ENCODE peak calls at places on chromosomes 4 and X, in four cellular contexts. G is SK-N-SH, O is K562, N is GM12878. E is an unnamed sample.

GRCh38 chrX:112636288-112636687 is 43.5 kb downstream of the LHFPL1 start:
- DNase-seq in G (no peak), O (no peak), N (no peak), E (no peak)

GRCh38 chr4:121448231-121448630 is 67.4 kb upstream of the QRFPR start:
- DNase-seq in G (no peak), O (no peak), N (no peak), E (no peak)

GRCh38 chr4:142473960-142474338 is 372.2 kb downstream of the INPP4B start:
- DNase-seq in G (no peak), O (no peak), N (no peak), E (no peak)

GRCh38 chr4:26867914-26868684 is 7.5 kb downstream of the STIM2 start:
- DNase-seq in G (no peak), O (no peak), N (no peak), E (no peak)

GRCh38 chr4:55321707-55322264 is 24.3 kb upstream of the SRD5A3 start:
- DNase-seq in G (peak), O (peak), N (peak), E (peak)

GRCh38 chr4:143358923-143359694 is 22.4 kb downstream of the GAB1 start:
- DNase-seq in G (no peak), O (no peak), N (no peak), E (no peak)

GRCh38 chr4:106530034-106530361 is 161.4 kb upstream of the GIMD1 start:
- DNase-seq in G (no peak), O (no peak), N (no peak), E (no peak)

GRCh38 chrX:30504309-30504708 is 73.3 kb downstream of the TASL start:
- DNase-seq in G (peak), O (peak), N (peak), E (no peak)

GRCh38 chrX:49309401-49309981 is 6.0 kb downstream of the GAGE10 start:
- DNase-seq in G (no peak), O (no peak), N (no peak), E (no peak)

GRCh38 chr4:163810757-163811156 is 316.3 kb downstream of the TMA16 start:
- DNase-seq in G (no peak), O (no peak), N (peak), E (no peak)

DNA sequence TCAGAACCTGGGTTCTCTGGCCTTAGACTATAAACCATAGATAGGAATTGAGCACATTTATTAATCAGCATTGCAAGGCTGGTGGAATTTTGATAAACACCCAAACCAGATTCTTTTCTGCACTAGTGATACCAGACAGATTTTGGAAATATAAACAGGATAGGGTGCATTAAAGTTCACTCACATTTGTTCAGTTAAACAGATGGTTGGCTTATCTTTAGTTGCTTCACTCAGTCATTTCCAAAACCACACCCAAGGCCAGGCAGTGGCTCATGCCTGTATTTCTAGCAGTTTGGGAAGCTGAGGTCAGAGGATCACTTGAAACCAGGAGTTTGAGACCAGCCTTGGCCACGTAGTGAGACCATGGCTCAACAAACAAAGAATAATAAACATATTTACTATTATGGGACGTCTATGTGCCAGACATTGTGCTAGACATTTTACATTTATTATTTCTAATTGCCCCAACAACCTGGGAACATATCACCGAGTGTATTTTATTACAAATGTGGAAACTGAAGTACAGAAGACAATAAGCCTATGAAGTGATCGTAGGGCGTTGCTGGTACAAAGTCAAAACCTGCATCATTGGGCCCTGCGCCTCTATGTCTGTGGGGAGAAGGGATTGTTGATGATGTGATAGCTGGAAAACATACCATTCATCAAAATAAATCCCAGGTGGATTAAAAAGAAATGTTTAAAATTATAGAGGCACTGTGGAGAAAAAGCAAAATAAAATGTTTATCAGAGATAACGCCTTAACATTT is 15.0 kb downstream of the ADD1 start:
- DNase-seq in G (no peak), O (peak), N (no peak), E (no peak)
- TF ChIP-seq RCOR1 in G (no peak), O (no peak), N (no peak), E (no peak)

GRCh38 chr4:8198906-8199593 is at the start of gene SH3TC1:
- DNase-seq in G (peak), O (peak), N (peak), E (peak)
- TF ChIP-seq REST in G (no peak), O (no peak), N (peak), E (no peak)

GRCh38 chr4:149983931-149984330 is 94.3 kb upstream of the DCLK2 start:
- DNase-seq in G (no peak), O (no peak), N (no peak), E (no peak)
- TF ChIP-seq RCOR1 in G (no peak), O (no peak), N (no peak), E (no peak)

GRCh38 chr4:173277340-173277739 is 56.8 kb downstream of the HMGB2 start:
- DNase-seq in G (no peak), O (no peak), N (no peak), E (no peak)

GRCh38 chr4:173281001-173281400 is 53.2 kb downstream of the HMGB2 start:
- DNase-seq in G (no peak), O (no peak), N (no peak), E (no peak)

GRCh38 chr4:173284463-173284862 is 49.7 kb downstream of the HMGB2 start:
- DNase-seq in G (no peak), O (no peak), N (no peak), E (no peak)

GRCh38 chr4:173287486-173287885 is 46.7 kb downstream of the HMGB2 start:
- DNase-seq in G (no peak), O (no peak), N (no peak), E (no peak)

GRCh38 chr4:173281420-173282333 is 52.5 kb downstream of the HMGB2 start:
- DNase-seq in G (no peak), O (no peak), N (no peak), E (no peak)
- TF ChIP-seq REST in G (no peak), O (no peak), N (no peak), E (no peak)

GRCh38 chr4:81769244-81769643 is 297.5 kb upstream of the RASGEF1B start:
- DNase-seq in G (no peak), O (no peak), N (no peak), E (no peak)
- TF ChIP-seq RCOR1 in G (no peak), O (no peak), N (no peak), E (no peak)

GRCh38 chr4:20065952-20066351 is 185.8 kb upstream of the SLIT2 start:
- DNase-seq in G (no peak), O (no peak), N (no peak), E (no peak)

DNA sequence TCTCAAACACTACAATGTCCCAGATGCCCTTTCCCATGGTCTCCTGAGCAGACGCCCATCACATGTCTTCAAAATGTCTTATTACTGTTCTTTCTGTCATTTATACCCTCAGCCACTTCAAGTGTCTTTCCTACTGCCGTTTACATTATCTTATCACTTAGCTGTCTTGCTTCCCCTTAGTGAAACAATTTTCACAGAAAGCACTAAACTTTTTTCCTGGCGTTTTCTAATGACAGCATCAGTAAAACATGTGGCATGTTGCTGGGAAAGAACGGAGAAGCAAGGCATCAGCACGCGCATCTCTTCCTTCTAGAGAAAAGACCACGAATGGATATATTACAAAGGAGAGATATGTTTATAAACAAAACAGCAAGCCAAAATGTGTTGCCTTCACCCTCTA is 189.7 kb upstream of the SLIT2 start:
- DNase-seq in G (no peak), O (no peak), N (no peak), E (no peak)
- TF ChIP-seq REST in G (no peak), O (no peak), N (no peak), E (no peak)

GRCh38 chrX:131279617-131280016 is 9.5 kb downstream of the IGSF1 start:
- DNase-seq in G (no peak), O (no peak), N (no peak), E (no peak)
- TF ChIP-seq RCOR1 in G (no peak), O (no peak), N (no peak), E (no peak)